ENCODE peak calls at places on chromosomes 4 and X, in four cellular contexts. W, M, G and P are unnamed samples.

GRCh38 chrX:150833454-150834056 is 64.9 kb downstream of the CD99L2 start:
- DNase-seq in M (no peak), G (no peak), W (no peak), P (no peak)

GRCh38 chrX:154918060-154918483 is 31.9 kb downstream of the F8A1 start:
- DNase-seq in W (peak; percentile 9), M (peak; percentile 14), G (no peak), P (peak; percentile 57)

GRCh38 chr4:69910016-69910782 is 20.7 kb upstream of the CSN1S1 start:
- DNase-seq in G (no peak), M (no peak), W (no peak), P (no peak)

GRCh38 chr4:768995-769394 is 56.9 kb downstream of the CPLX1 start:
- DNase-seq in G (no peak), W (no peak), M (no peak), P (no peak)

GRCh38 chr4:101355767-101356702 is 8.7 kb upstream of the PPP3CA start:
- DNase-seq in W (no peak), G (no peak), M (no peak), P (no peak)

GRCh38 chr4:128241019-128241418 is 46.6 kb downstream of the PGRMC2 start:
- DNase-seq in W (no peak), G (no peak), M (no peak), P (no peak)

GRCh38 chr4:56892686-56893085 is 15.0 kb upstream of the REST start:
- DNase-seq in G (no peak), M (no peak), W (no peak), P (no peak)

GRCh38 chr4:73868206-73869129 is 725 bp upstream of the CXCL1 start:
- DNase-seq in W (no peak), G (no peak), M (no peak), P (no peak)

GRCh38 chrX:100976211-100976610 is 6.7 kb downstream of the ARL13A start:
- DNase-seq in M (no peak), W (no peak), G (no peak), P (no peak)